ENCODE peak calls at places on chromosomes 7 and 10, in five cellular contexts. P is islet precursor cell; X is HFF-Myc; D is renal cortical epithelial cell; V is effector CD4-positive, alpha-beta T cell. K is an unnamed sample.

GRCh38 chr7:75958802-75959543 is 35.4 kb downstream of the TMEM120A start:
- DNase-seq in D (peak), X (no peak), V (no peak), P (no peak), K (no peak)

GRCh38 chr10:132068431-132069121 is 2.8 kb downstream of the JAKMIP3 start:
- DNase-seq in D (no peak), V (no peak), P (no peak), X (no peak), K (no peak)

GRCh38 chr7:70834424-70834823 is 297.5 kb upstream of the GALNT17 start:
- DNase-seq in X (no peak), P (no peak), D (no peak), V (no peak), K (no peak)

GRCh38 chr7:131540491-131541162 is 15.8 kb downstream of the PODXL start:
- DNase-seq in X (no peak), P (peak), V (no peak), D (peak), K (no peak)

GRCh38 chr7:71019703-71020102 is 112.2 kb upstream of the GALNT17 start:
- DNase-seq in X (no peak), V (no peak), P (no peak), D (no peak), K (no peak)

GRCh38 chr10:34489436-34489835 is 325.7 kb downstream of the PARD3 start:
- DNase-seq in P (no peak), V (no peak), X (peak), D (no peak), K (no peak)

GRCh38 chr7:128424936-128425335 is 15.2 kb upstream of the IMPDH1 start:
- DNase-seq in D (no peak), X (no peak), P (no peak), V (no peak), K (no peak)

GRCh38 chr10:104376784-104377300 is 23.2 kb downstream of the CFAP58 start:
- DNase-seq in P (no peak), X (no peak), D (peak), V (no peak), K (no peak)

GRCh38 chr7:30200591-30200990 is 65.8 kb downstream of the MTURN start:
- DNase-seq in V (no peak), D (no peak), X (no peak), P (no peak), K (no peak)

GRCh38 chr10:88913157-88913556 is 33.1 kb downstream of the STAMBPL1 start:
- DNase-seq in D (peak), X (no peak), P (peak), V (no peak), K (no peak)

GRCh38 chr10:11625019-11625735 is 13.7 kb upstream of the USP6NL start:
- DNase-seq in D (no peak), V (no peak), P (no peak), X (no peak), K (no peak)

GRCh38 chr10:15370212-15370740 is 813 bp downstream of the FAM171A1 start:
- DNase-seq in X (no peak), D (no peak), V (no peak), P (peak), K (peak)

GRCh38 chr10:69445094-69445493 is 6.2 kb upstream of the TSPAN15 start:
- DNase-seq in X (no peak), P (no peak), V (no peak), D (peak), K (no peak)

GRCh38 chr7:38306914-38307313 is 33.5 kb upstream of the TARP start:
- DNase-seq in D (no peak), V (no peak), P (no peak), X (no peak), K (no peak)

GRCh38 chr7:5589819-5590595 is 166.4 kb upstream of the TNRC18 start:
- DNase-seq in P (no peak), V (no peak), D (no peak), X (no peak), K (no peak)

GRCh38 chr7:101121996-101122932 is 4.6 kb upstream of the SERPINE1 start:
- DNase-seq in D (peak), X (peak), P (peak), V (no peak), K (peak)

GRCh38 chr10:124611738-124612137 is 132.4 kb downstream of the FAM53B start:
- DNase-seq in V (peak), P (no peak), X (no peak), D (no peak), K (no peak)

GRCh38 chr7:107196834-107197610 is 28.2 kb downstream of the HBP1 start:
- DNase-seq in V (no peak), P (no peak), D (no peak), X (no peak), K (no peak)

GRCh38 chr7:97748482-97748881 is 16.6 kb downstream of the TAC1 start:
- DNase-seq in D (no peak), V (no peak), X (no peak), P (no peak), K (no peak)

GRCh38 chr10:34816067-34817002 is 1.2 kb upstream of the PARD3 start:
- DNase-seq in P (peak), X (no peak), D (peak), V (no peak), K (peak)

GRCh38 chr7:17651296-17651695 is 289.0 kb downstream of the SNX13 start:
- DNase-seq in D (no peak), V (no peak), X (no peak), P (no peak), K (no peak)

GRCh38 chr7:156206174-156206573 is 393.9 kb upstream of the SHH start:
- DNase-seq in X (no peak), V (no peak), P (peak), D (no peak), K (no peak)

GRCh38 chr7:93048136-93048930 is 69.4 kb downstream of the SAMD9 start:
- DNase-seq in D (no peak), P (no peak), V (no peak), X (no peak), K (no peak)

GRCh38 chr7:92588561-92588960 is 1.6 kb downstream of the FAM133B start:
- DNase-seq in V (no peak), P (no peak), X (no peak), D (no peak), K (peak)

K was measured in GM23338.